ENCODE peak calls at places on chromosomes 4 and X, in four cellular contexts. One of them, this sample, is unnamed.

GRCh38 chrX:43969504-43970501 is 3.4 kb downstream of the NDP start:
- DNase-seq in IMR-90: peak; percentile 56
- DNase-seq in H1: no peak
- DNase-seq in H9: no peak
- DNase-seq in this sample: no peak

GRCh38 chr4:186008057-186008456 is 60.9 kb upstream of the TLR3 start:
- DNase-seq in H9: no peak
- DNase-seq in H1: no peak
- DNase-seq in IMR-90: no peak
- DNase-seq in this sample: no peak

GRCh38 chr4:26873391-26874026 is 12.9 kb downstream of the STIM2 start:
- DNase-seq in IMR-90: no peak
- DNase-seq in H1: no peak
- DNase-seq in H9: no peak
- DNase-seq in this sample: peak; percentile 47

GRCh38 chrX:1453390-1453783 is 678 bp upstream of the ASMTL start:
- DNase-seq in H1: no peak
- DNase-seq in H9: no peak
- DNase-seq in IMR-90: no peak
- DNase-seq in this sample: no peak

GRCh38 chr4:121784975-121785374 is 16.1 kb upstream of the EXOSC9 start:
- DNase-seq in H9: no peak
- DNase-seq in IMR-90: peak; percentile 97
- DNase-seq in H1: no peak
- DNase-seq in this sample: no peak

GRCh38 chr4:173526034-173526482 is 4.0 kb downstream of the HAND2 start:
- DNase-seq in IMR-90: no peak
- DNase-seq in H1: no peak
- DNase-seq in H9: no peak
- DNase-seq in this sample: peak; percentile 70

GRCh38 chr4:158938462-158939044 is 164.3 kb upstream of the RAPGEF2 start:
- DNase-seq in H9: no peak
- DNase-seq in H1: no peak
- DNase-seq in IMR-90: peak; percentile 40
- DNase-seq in this sample: peak; percentile 77

GRCh38 chr4:52250124-52250523 is 199.0 kb downstream of the SPATA18 start:
- DNase-seq in H1: no peak
- DNase-seq in IMR-90: no peak
- DNase-seq in H9: no peak
- DNase-seq in this sample: no peak

GRCh38 chr4:115113382-115114106 is at the start of gene NDST4:
- DNase-seq in H1: no peak
- DNase-seq in IMR-90: no peak
- DNase-seq in H9: no peak
- DNase-seq in this sample: no peak

GRCh38 chrX:72540318-72540717 is 32.3 kb downstream of the HDAC8 start:
- DNase-seq in IMR-90: peak; percentile 58
- DNase-seq in H9: no peak
- DNase-seq in H1: no peak
- DNase-seq in this sample: peak; percentile 5

GRCh38 chrX:28847423-28847822 is 260.2 kb downstream of the IL1RAPL1 start:
- DNase-seq in H1: no peak
- DNase-seq in H9: peak; percentile 52
- DNase-seq in IMR-90: peak; percentile 80
- DNase-seq in this sample: peak; percentile 70

GRCh38 chrX:108131471-108131870 is 39.9 kb downstream of the ATG4A start:
- DNase-seq in IMR-90: peak; percentile 42
- DNase-seq in H1: no peak
- DNase-seq in H9: no peak
- DNase-seq in this sample: peak; percentile 11

GRCh38 chrX:619812-620493 is 10.6 kb upstream of the SHOX start:
- DNase-seq in H1: no peak
- DNase-seq in IMR-90: no peak
- DNase-seq in H9: peak; percentile 30
- DNase-seq in this sample: no peak

GRCh38 chr4:122968227-122968812 is 45.9 kb upstream of the NUDT6 start:
- DNase-seq in H9: no peak
- DNase-seq in H1: no peak
- DNase-seq in IMR-90: peak; percentile 28
- DNase-seq in this sample: no peak

GRCh38 chr4:128862608-128863313 is 53.3 kb downstream of the JADE1 start:
- DNase-seq in IMR-90: peak; percentile 72
- DNase-seq in H9: no peak
- DNase-seq in H1: no peak
- DNase-seq in this sample: peak; percentile 67

GRCh38 chr4:13483142-13484044 is 747 bp downstream of the RAB28 start:
- DNase-seq in H9: peak; percentile 66
- DNase-seq in IMR-90: peak; percentile 74
- DNase-seq in H1: no peak
- DNase-seq in this sample: peak; percentile 86

GRCh38 chr4:54231419-54232150 is 2.5 kb downstream of the PDGFRA start:
- DNase-seq in IMR-90: peak; percentile 66
- DNase-seq in H9: peak; percentile 49
- DNase-seq in H1: no peak
- DNase-seq in this sample: peak; percentile 61

GRCh38 chr4:28287837-28288236 is 1427.2 kb downstream of the STIM2 start:
- DNase-seq in IMR-90: peak; percentile 100
- DNase-seq in H1: no peak
- DNase-seq in H9: no peak
- DNase-seq in this sample: peak; percentile 78

GRCh38 chr4:39285111-39285795 is 80.9 kb downstream of the RFC1 start:
- DNase-seq in H9: no peak
- DNase-seq in H1: no peak
- DNase-seq in IMR-90: no peak
- DNase-seq in this sample: no peak

GRCh38 chr4:20017035-20017434 is 234.7 kb upstream of the SLIT2 start:
- DNase-seq in H9: no peak
- DNase-seq in H1: no peak
- DNase-seq in IMR-90: peak; percentile 85
- DNase-seq in this sample: no peak

GRCh38 chr4:105122334-105122733 is 24.3 kb upstream of the TET2 start:
- DNase-seq in H1: no peak
- DNase-seq in IMR-90: no peak
- DNase-seq in H9: peak; percentile 66
- DNase-seq in this sample: peak; percentile 96

GRCh38 chr4:108611360-108611759 is 9.0 kb upstream of the RPL34 start:
- DNase-seq in H1: no peak
- DNase-seq in IMR-90: no peak
- DNase-seq in H9: no peak
- DNase-seq in this sample: no peak

GRCh38 chr4:123676550-123677229 is 280.1 kb downstream of the SPRY1 start:
- DNase-seq in H9: peak; percentile 34
- DNase-seq in IMR-90: no peak
- DNase-seq in H1: no peak
- DNase-seq in this sample: peak; percentile 20

GRCh38 chr4:16794816-16795445 is 103.5 kb downstream of the LDB2 start:
- DNase-seq in H1: peak; percentile 10
- DNase-seq in IMR-90: peak; percentile 60
- DNase-seq in H9: peak; percentile 74
- DNase-seq in this sample: peak; percentile 85

GRCh38 chrX:65241059-65241721 is 264.9 kb upstream of the ZC4H2 start:
- DNase-seq in H9: no peak
- DNase-seq in IMR-90: no peak
- DNase-seq in H1: no peak
- DNase-seq in this sample: no peak

GRCh38 chr4:156547439-156547838 is 424.2 kb downstream of the PDGFC start:
- DNase-seq in H1: no peak
- DNase-seq in IMR-90: peak; percentile 97
- DNase-seq in H9: no peak
- DNase-seq in this sample: no peak

GRCh38 chrX:132001127-132001526 is 22.0 kb upstream of the STK26 start:
- DNase-seq in IMR-90: no peak
- DNase-seq in H9: no peak
- DNase-seq in H1: no peak
- DNase-seq in this sample: no peak

GRCh38 chr4:6192245-6192644 is 8.1 kb downstream of the JAKMIP1 start:
- DNase-seq in IMR-90: no peak
- DNase-seq in H1: no peak
- DNase-seq in H9: no peak
- DNase-seq in this sample: peak; percentile 66

GRCh38 chr4:152579916-152580315 is 44.0 kb upstream of the FBXW7 start:
- DNase-seq in H9: no peak
- DNase-seq in H1: no peak
- DNase-seq in IMR-90: no peak
- DNase-seq in this sample: peak; percentile 21
- H3K56ac ChIP-seq in H9: no peak overlapping the region
- H3K56ac ChIP-seq in H1: no peak overlapping the region
- H3K56ac ChIP-seq in IMR-90: no peak overlapping the region
- H3K56ac ChIP-seq in this sample: no peak overlapping the region

GRCh38 chr4:1226167-1226514 is 22.8 kb downstream of the CTBP1 start:
- DNase-seq in H9: no peak
- DNase-seq in IMR-90: no peak
- DNase-seq in H1: no peak
- DNase-seq in this sample: no peak

GRCh38 chr4:1223841-1224809 is 24.8 kb downstream of the CTBP1 start:
- DNase-seq in H9: no peak
- DNase-seq in H1: no peak
- DNase-seq in IMR-90: no peak
- DNase-seq in this sample: no peak

GRCh38 chr4:1227817-1228216 is 21.1 kb downstream of the CTBP1 start:
- DNase-seq in H9: no peak
- DNase-seq in IMR-90: no peak
- DNase-seq in H1: no peak
- DNase-seq in this sample: no peak

GRCh38 chr4:1225272-1226166 is 23.4 kb downstream of the CTBP1 start:
- DNase-seq in IMR-90: no peak
- DNase-seq in H1: no peak
- DNase-seq in H9: no peak
- DNase-seq in this sample: no peak

DNA sequence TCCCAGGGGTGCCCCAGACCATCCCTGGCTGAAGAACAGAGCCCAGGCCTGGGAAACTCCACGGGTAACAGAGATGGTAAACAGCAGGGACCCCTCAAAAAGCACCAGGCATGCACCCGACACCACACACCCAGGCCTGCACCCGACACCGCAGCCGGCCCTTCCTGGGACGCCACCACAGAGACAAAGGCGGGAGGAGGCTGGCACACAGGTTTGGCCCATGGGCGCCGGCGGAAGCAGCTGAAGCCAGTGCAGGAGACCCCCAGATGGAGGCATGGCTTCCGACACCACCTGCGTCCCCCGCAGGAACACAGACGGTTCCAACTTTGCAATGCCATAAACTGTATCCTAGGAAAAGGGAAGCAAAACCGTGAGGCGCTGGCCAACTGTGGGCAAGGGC is 22.3 kb downstream of the CTBP1 start:
- DNase-seq in H9: no peak
- DNase-seq in H1: no peak
- DNase-seq in IMR-90: no peak
- DNase-seq in this sample: no peak
- H3K79me1 ChIP-seq in H9: no peaks in the 10 kb centered on the region
- H3K79me1 ChIP-seq in H1: peaks cover 11% of the 10 kb centered on the region
- H3K79me1 ChIP-seq in IMR-90: peaks cover 58% of the 10 kb centered on the region
- H3K79me1 ChIP-seq in this sample: peaks cover 5% of the 10 kb centered on the region

GRCh38 chrX:129596077-129596476 is 56.0 kb downstream of the OCRL start:
- DNase-seq in H1: no peak
- DNase-seq in H9: no peak
- DNase-seq in IMR-90: no peak
- DNase-seq in this sample: no peak
- H3K56ac ChIP-seq in H1: no peak overlapping the region
- H3K56ac ChIP-seq in H9: no peak overlapping the region
- H3K56ac ChIP-seq in IMR-90: no peak overlapping the region
- H3K56ac ChIP-seq in this sample: no peak overlapping the region

GRCh38 chr4:3317656-3318211 is 24.9 kb downstream of the RGS12 start:
- DNase-seq in H9: peak; percentile 30
- DNase-seq in IMR-90: no peak
- DNase-seq in H1: no peak
- DNase-seq in this sample: no peak
- H3K79me1 ChIP-seq in H9: no peaks in the 10 kb centered on the region
- H3K79me1 ChIP-seq in IMR-90: peaks cover 86% of the 10 kb centered on the region
- H3K79me1 ChIP-seq in H1: peaks cover 6% of the 10 kb centered on the region
- H3K79me1 ChIP-seq in this sample: peaks cover 7% of the 10 kb centered on the region

GRCh38 chr4:61299316-61299715 is 99.2 kb downstream of the ADGRL3 start:
- DNase-seq in H1: no peak
- DNase-seq in H9: no peak
- DNase-seq in IMR-90: no peak
- DNase-seq in this sample: no peak
- H3K56ac ChIP-seq in H1: no peak overlapping the region
- H3K56ac ChIP-seq in H9: no peak overlapping the region
- H3K56ac ChIP-seq in IMR-90: no peak overlapping the region
- H3K56ac ChIP-seq in this sample: no peak overlapping the region

This sample was measured in mesendoderm.